ENCODE peak calls at places on chromosomes 1 and 21, in nine cellular contexts. O, B, R, E, T, X, J, W and C are unnamed samples.

GRCh38 chr1:16073490-16074104 is at the start of gene FAM131C:
- DNase-seq in T (peak; percentile 38), B (no peak), J (peak; percentile 34), R (no peak), W (peak; percentile 76), E (no peak), O (no peak), X (peak; percentile 42), C (no peak)

GRCh38 chr1:8595919-8596318 is 221.5 kb downstream of the RERE start:
- DNase-seq in J (no peak), X (no peak), W (no peak), B (no peak), O (no peak), T (no peak), R (no peak), E (no peak), C (no peak)

GRCh38 chr1:154423303-154423987 is 18.3 kb downstream of the IL6R start:
- DNase-seq in B (peak; percentile 70), O (peak; percentile 83), T (no peak), R (no peak), X (no peak), E (no peak), J (no peak), W (peak; percentile 56), C (no peak)

GRCh38 chr1:234253732-234254131 is 119.5 kb upstream of the COA6 start:
- DNase-seq in E (no peak), W (no peak), J (peak; percentile 8), T (no peak), B (no peak), O (no peak), X (no peak), R (no peak), C (no peak)

GRCh38 chr1:82927753-82928152 is 1071.2 kb downstream of the TTLL7 start:
- DNase-seq in E (no peak), O (no peak), R (no peak), X (no peak), J (no peak), W (no peak), B (no peak), T (no peak), C (no peak)

GRCh38 chr1:46202975-46203737 is at the start of gene LURAP1:
- DNase-seq in R (no peak), B (peak; percentile 74), W (peak; percentile 76), O (peak; percentile 66), T (peak; percentile 74), E (no peak), X (no peak), J (no peak), C (peak; percentile 34)

GRCh38 chr1:165632152-165632469 is 1.1 kb downstream of the MGST3 start:
- DNase-seq in R (no peak), T (no peak), W (no peak), X (no peak), O (no peak), E (no peak), J (no peak), B (no peak), C (no peak)

GRCh38 chr1:36555041-36555440 is 72.3 kb upstream of the CSF3R start:
- DNase-seq in R (peak; percentile 23), W (no peak), O (no peak), B (no peak), X (no peak), T (no peak), J (no peak), E (no peak), C (no peak)

GRCh38 chr1:161820914-161821313 is 54.8 kb downstream of the ATF6 start:
- DNase-seq in E (no peak), X (no peak), J (no peak), O (no peak), R (no peak), B (no peak), T (no peak), W (no peak), C (no peak)

GRCh38 chr21:22711636-22712035 is 1713.4 kb downstream of the NCAM2 start:
- DNase-seq in W (no peak), T (no peak), J (no peak), X (no peak), E (no peak), B (peak; percentile 0), R (no peak), O (no peak), C (no peak)

GRCh38 chr1:41498809-41499208 is 14.3 kb upstream of the EDN2 start:
- DNase-seq in T (no peak), X (no peak), W (peak; percentile 77), R (peak; percentile 70), B (peak; percentile 60), J (no peak), O (peak; percentile 32), E (peak; percentile 94), C (no peak)

GRCh38 chr21:34808569-34809204 is 139.9 kb downstream of the CLIC6 start:
- DNase-seq in W (peak; percentile 54), R (no peak), O (peak; percentile 93), B (peak; percentile 62), E (peak; percentile 26), T (no peak), J (no peak), X (no peak), C (peak; percentile 90)

GRCh38 chr1:201172999-201173610 is 17.5 kb upstream of the IGFN1 start:
- DNase-seq in T (no peak), X (no peak), J (no peak), O (peak; percentile 69), E (no peak), W (no peak), B (peak; percentile 14), R (no peak), C (peak; percentile 14)